ENCODE peak calls at places on chromosomes 11 and 22, in seven cellular contexts. T is CD4-positive, alpha-beta T cell; F is CD8-positive, alpha-beta T cell; Z is stomach; C is Calu3; S is hepatocyte; Q is Peyer's patch. I is an unnamed sample.

GRCh38 chr22:31857247-31857646 is 87.1 kb upstream of the YWHAH start:
- DNase-seq in T (no peak), F (no peak), Z (no peak), C (no peak), S (peak; percentile 84), Q (no peak), I (no peak)

GRCh38 chr11:77401486-77402217 is 72.2 kb downstream of the PAK1 start:
- DNase-seq in T (no peak), F (no peak), Z (no peak), C (no peak), S (no peak), Q (no peak), I (no peak)

GRCh38 chr11:102260241-102260640 is 57.0 kb upstream of the BIRC3 start:
- DNase-seq in T (no peak), F (no peak), Z (no peak), C (no peak), S (no peak), Q (no peak), I (no peak)

GRCh38 chr11:78214331-78215194 is 25.8 kb downstream of the USP35 start:
- DNase-seq in T (no peak), F (no peak), Z (peak; percentile 15), C (no peak), S (no peak), Q (peak; percentile 25), I (no peak)

GRCh38 chr22:26767351-26767970 is 110.1 kb downstream of the MIAT start:
- DNase-seq in T (no peak), F (no peak), Z (no peak), C (no peak), S (no peak), Q (no peak), I (no peak)

GRCh38 chr11:76769645-76770586 is 13.2 kb upstream of the TSKU start:
- DNase-seq in T (no peak), F (no peak), Z (peak; percentile 82), C (peak; percentile 81), S (peak; percentile 85), Q (peak; percentile 91), I (no peak)

GRCh38 chr22:31211504-31211861 is 615 bp upstream of the LIMK2 start:
- DNase-seq in T (no peak), F (no peak), Z (no peak), C (no peak), S (no peak), Q (no peak), I (no peak)

GRCh38 chr22:44996648-44997047 is 13.2 kb downstream of the PHF21B start:
- DNase-seq in T (no peak), F (no peak), Z (no peak), C (no peak), S (no peak), Q (no peak), I (no peak)

GRCh38 chr11:113189909-113190667 is 124.3 kb upstream of the TTC12 start:
- DNase-seq in T (no peak), F (no peak), Z (no peak), C (no peak), S (no peak), Q (no peak), I (no peak)

GRCh38 chr11:26247340-26247739 is 84.6 kb upstream of the ANO3 start:
- DNase-seq in T (no peak), F (no peak), Z (no peak), C (no peak), S (no peak), Q (no peak), I (no peak)

GRCh38 chr22:41969110-41969646 is at the start of gene SEPTIN3:
- DNase-seq in T (no peak), F (no peak), Z (no peak), C (no peak), S (no peak), Q (no peak), I (no peak)

GRCh38 chr11:111983187-111983986 is 41.8 kb upstream of the DLAT start:
- DNase-seq in T (no peak), F (no peak), Z (peak; percentile 71), C (peak; percentile 61), S (peak; percentile 83), Q (peak; percentile 67), I (peak; percentile 57)
- TF ChIP-seq CTCF in T (no peak), F (no peak), Z (no peak), C (no peak), S (no peak), Q (no peak), I (peak; percentile 46)

DNA sequence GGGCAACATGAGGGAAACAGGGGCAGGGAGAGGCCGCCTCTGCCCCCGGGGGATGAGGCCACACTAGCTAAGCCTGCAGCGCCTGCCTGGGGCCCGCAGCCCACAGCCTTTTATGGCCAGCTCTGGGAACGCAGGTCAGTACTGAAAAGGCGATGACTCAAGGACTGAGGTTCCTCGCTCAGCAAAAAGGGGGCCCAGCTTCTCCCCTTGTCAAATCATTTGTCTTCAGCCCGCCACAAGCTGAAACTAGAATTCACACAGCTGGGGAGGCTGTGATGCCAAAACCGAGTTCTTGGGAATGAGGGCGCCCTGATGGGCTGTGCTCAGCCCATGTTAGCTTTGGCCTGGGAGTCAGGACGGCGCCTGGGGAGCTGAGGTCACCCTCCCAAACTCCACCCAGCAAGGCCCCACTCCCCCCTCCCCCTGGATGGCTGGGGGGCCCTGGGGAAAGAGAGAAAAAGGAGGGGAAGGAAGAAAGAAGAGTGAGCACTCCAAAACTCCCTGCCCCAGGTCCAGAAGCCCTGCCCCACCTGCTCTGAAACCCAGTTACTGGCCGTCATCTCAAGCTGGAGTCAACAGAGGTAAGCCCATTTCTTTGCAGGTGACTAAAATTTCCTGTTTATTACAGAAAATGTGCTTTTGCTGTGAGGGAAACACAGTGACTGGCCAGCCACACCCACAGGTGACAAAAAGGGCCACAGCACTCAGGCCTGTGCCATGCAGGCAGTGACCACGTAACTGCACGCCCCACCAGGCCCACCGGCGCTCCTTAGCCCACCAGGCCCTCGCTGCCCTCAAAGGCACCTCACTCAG is 13.7 kb downstream of the EHD1 start:
- DNase-seq in T (no peak), F (no peak), Z (no peak), C (no peak), S (peak; percentile 85), Q (peak; percentile 78), I (no peak)
- TF ChIP-seq CTCF in T (no peak), F (no peak), Z (no peak), C (no peak), S (no peak), Q (no peak), I (no peak)

GRCh38 chr11:35267504-35267903 is 128.5 kb downstream of the CD44 start:
- DNase-seq in T (no peak), F (no peak), Z (no peak), C (no peak), S (no peak), Q (no peak), I (no peak)
- TF ChIP-seq CTCF in T (no peak), F (no peak), Z (no peak), C (no peak), S (no peak), Q (no peak), I (no peak)

GRCh38 chr11:120608760-120609211 is 97.2 kb downstream of the GRIK4 start:
- DNase-seq in T (no peak), F (no peak), Z (no peak), C (peak; percentile 7), S (no peak), Q (no peak), I (no peak)

GRCh38 chr11:120611576-120611975 is 100.0 kb downstream of the GRIK4 start:
- DNase-seq in T (no peak), F (no peak), Z (no peak), C (no peak), S (no peak), Q (no peak), I (no peak)

GRCh38 chr11:120610101-120610500 is 98.6 kb downstream of the GRIK4 start:
- DNase-seq in T (no peak), F (no peak), Z (no peak), C (no peak), S (no peak), Q (no peak), I (no peak)

GRCh38 chr11:120612363-120613263 is 101.1 kb downstream of the GRIK4 start:
- DNase-seq in T (no peak), F (no peak), Z (peak; percentile 27), C (peak; percentile 8), S (peak; percentile 71), Q (peak; percentile 74), I (no peak)

GRCh38 chr11:120613264-120614226 is 102.0 kb downstream of the GRIK4 start:
- DNase-seq in T (no peak), F (no peak), Z (no peak), C (no peak), S (peak; percentile 26), Q (no peak), I (no peak)
- TF ChIP-seq CTCF in T (no peak), F (no peak), Z (no peak), C (no peak), S (no peak), Q (no peak), I (no peak)

GRCh38 chr11:120108154-120108784 is 29.6 kb downstream of the TRIM29 start:
- DNase-seq in T (peak; percentile 34), F (peak; percentile 36), Z (peak; percentile 80), C (peak; percentile 75), S (peak; percentile 85), Q (peak; percentile 82), I (peak; percentile 86)

GRCh38 chr11:120109531-120109930 is 28.4 kb downstream of the TRIM29 start:
- DNase-seq in T (no peak), F (no peak), Z (no peak), C (no peak), S (no peak), Q (no peak), I (no peak)

GRCh38 chr11:120115272-120116000 is 22.5 kb downstream of the TRIM29 start:
- DNase-seq in T (no peak), F (no peak), Z (no peak), C (no peak), S (no peak), Q (no peak), I (no peak)

GRCh38 chr11:120108785-120109168 is 29.1 kb downstream of the TRIM29 start:
- DNase-seq in T (no peak), F (no peak), Z (no peak), C (no peak), S (no peak), Q (no peak), I (no peak)

GRCh38 chr11:120112174-120112796 is 25.6 kb downstream of the TRIM29 start:
- DNase-seq in T (no peak), F (no peak), Z (no peak), C (no peak), S (no peak), Q (no peak), I (no peak)
- TF ChIP-seq CTCF in T (no peak), F (no peak), Z (no peak), C (no peak), S (no peak), Q (no peak), I (no peak)

DNA sequence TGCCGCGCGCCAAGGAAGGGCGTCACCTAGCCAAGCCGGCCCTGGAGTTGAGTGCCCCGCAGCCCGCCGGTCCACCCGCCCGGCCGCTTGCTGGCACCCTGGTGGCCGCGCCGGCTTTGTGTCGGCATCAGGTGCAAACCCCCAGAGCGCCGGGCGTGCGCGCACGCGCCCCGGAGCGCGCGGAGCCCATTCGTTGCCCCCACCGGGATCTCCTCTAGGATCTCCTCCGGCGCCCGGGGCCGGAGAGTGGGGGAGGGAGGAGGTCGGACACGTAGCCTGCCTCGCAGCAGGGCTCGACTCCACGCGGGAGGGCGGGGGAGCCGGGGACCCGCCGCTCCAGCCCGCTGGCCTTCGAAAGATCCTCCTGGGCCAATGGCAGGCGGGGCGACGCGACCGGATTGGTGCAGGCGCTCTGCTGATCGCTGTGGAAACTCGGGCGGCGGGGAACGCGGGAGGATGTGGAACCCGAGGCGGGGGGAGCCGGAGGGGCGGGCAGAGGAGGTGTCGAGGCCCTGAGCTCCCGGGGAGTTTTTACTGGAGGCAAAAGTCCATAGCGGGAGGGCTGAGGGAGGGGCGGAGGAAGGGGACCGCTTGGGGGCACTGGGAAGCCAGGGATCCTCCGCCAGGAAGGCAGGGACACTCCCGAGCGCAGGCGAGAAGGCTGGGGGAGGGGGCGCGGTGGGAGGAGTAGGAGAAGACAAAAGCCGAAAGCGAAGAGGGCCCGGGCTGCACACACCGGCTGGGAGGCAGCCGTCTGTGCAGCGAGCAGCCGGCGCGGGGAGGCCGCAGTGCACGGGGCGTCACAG is at the start of gene FADS2:
- DNase-seq in T (no peak), F (peak; percentile 33), Z (peak; percentile 57), C (peak; percentile 50), S (peak; percentile 96), Q (peak; percentile 82), I (peak; percentile 91)
- TF ChIP-seq CTCF in T (no peak), F (no peak), Z (no peak), C (no peak), S (peak; percentile 12), Q (no peak), I (no peak)

I was measured in dorsolateral prefrontal cortex.